ENCODE peak calls at places on chromosomes 6 and 20, in ten cellular contexts. One of them, this sample, is unnamed. For H3K4me1, the result is how much of the 10 kb centered on the place peaks cover.

GRCh38 chr6:79984261-79984660 is 20.2 kb upstream of the TTK start:
- DNase-seq in spleen: no peak
- DNase-seq in body of pancreas: no peak
- DNase-seq in uterus: no peak
- DNase-seq in IMR-90: no peak
- DNase-seq in H1: no peak
- DNase-seq in Peyer's patch: no peak
- DNase-seq in gastrocnemius medialis: no peak
- DNase-seq in right lobe of liver: no peak
- DNase-seq in suprapubic skin: no peak
- DNase-seq in this sample: peak

GRCh38 chr6:14542670-14543366 is 425.2 kb downstream of the CD83 start:
- DNase-seq in spleen: peak
- DNase-seq in body of pancreas: no peak
- DNase-seq in uterus: no peak
- DNase-seq in IMR-90: peak
- DNase-seq in H1: no peak
- DNase-seq in Peyer's patch: no peak
- DNase-seq in gastrocnemius medialis: no peak
- DNase-seq in right lobe of liver: no peak
- DNase-seq in suprapubic skin: no peak
- DNase-seq in this sample: no peak

GRCh38 chr20:36777152-36777551 is 3.6 kb upstream of the DSN1 start:
- DNase-seq in spleen: peak
- DNase-seq in body of pancreas: no peak
- DNase-seq in uterus: no peak
- DNase-seq in IMR-90: no peak
- DNase-seq in H1: no peak
- DNase-seq in Peyer's patch: no peak
- DNase-seq in gastrocnemius medialis: no peak
- DNase-seq in right lobe of liver: no peak
- DNase-seq in suprapubic skin: no peak
- DNase-seq in this sample: no peak

GRCh38 chr6:119526609-119527605 is 177.3 kb upstream of the MAN1A1 start:
- DNase-seq in spleen: no peak
- DNase-seq in body of pancreas: no peak
- DNase-seq in uterus: no peak
- DNase-seq in IMR-90: no peak
- DNase-seq in H1: no peak
- DNase-seq in Peyer's patch: no peak
- DNase-seq in gastrocnemius medialis: no peak
- DNase-seq in right lobe of liver: no peak
- DNase-seq in suprapubic skin: no peak
- DNase-seq in this sample: no peak

GRCh38 chr6:1091905-1092304 is 220.0 kb upstream of the FOXQ1 start:
- DNase-seq in spleen: no peak
- DNase-seq in body of pancreas: no peak
- DNase-seq in uterus: no peak
- DNase-seq in IMR-90: no peak
- DNase-seq in H1: no peak
- DNase-seq in Peyer's patch: no peak
- DNase-seq in gastrocnemius medialis: no peak
- DNase-seq in right lobe of liver: no peak
- DNase-seq in suprapubic skin: no peak
- DNase-seq in this sample: no peak

GRCh38 chr6:166167258-166167731 is 356 bp downstream of the TBXT start:
- DNase-seq in spleen: no peak
- DNase-seq in body of pancreas: no peak
- DNase-seq in uterus: no peak
- DNase-seq in IMR-90: no peak
- DNase-seq in H1: peak
- DNase-seq in Peyer's patch: no peak
- DNase-seq in gastrocnemius medialis: no peak
- DNase-seq in right lobe of liver: no peak
- DNase-seq in suprapubic skin: no peak
- DNase-seq in this sample: no peak

GRCh38 chr6:101011165-101011564 is 130.0 kb upstream of the ASCC3 start:
- DNase-seq in spleen: no peak
- DNase-seq in body of pancreas: no peak
- DNase-seq in uterus: no peak
- DNase-seq in IMR-90: no peak
- DNase-seq in H1: no peak
- DNase-seq in Peyer's patch: no peak
- DNase-seq in gastrocnemius medialis: no peak
- DNase-seq in right lobe of liver: no peak
- DNase-seq in suprapubic skin: no peak
- DNase-seq in this sample: peak

GRCh38 chr6:149864578-149865535 is 698 bp upstream of the LRP11 start:
- DNase-seq in spleen: no peak
- DNase-seq in body of pancreas: peak
- DNase-seq in uterus: no peak
- DNase-seq in IMR-90: peak
- DNase-seq in H1: no peak
- DNase-seq in Peyer's patch: no peak
- DNase-seq in gastrocnemius medialis: no peak
- DNase-seq in right lobe of liver: no peak
- DNase-seq in suprapubic skin: no peak
- DNase-seq in this sample: no peak

GRCh38 chr6:13767121-13767794 is 47.1 kb downstream of the MCUR1 start:
- DNase-seq in spleen: peak
- DNase-seq in body of pancreas: peak
- DNase-seq in uterus: peak
- DNase-seq in IMR-90: peak
- DNase-seq in H1: no peak
- DNase-seq in Peyer's patch: peak
- DNase-seq in gastrocnemius medialis: peak
- DNase-seq in right lobe of liver: no peak
- DNase-seq in suprapubic skin: peak
- DNase-seq in this sample: peak

GRCh38 chr6:70280462-70280861 is 22.4 kb downstream of the COL9A1 start:
- DNase-seq in spleen: peak
- DNase-seq in body of pancreas: peak
- DNase-seq in uterus: no peak
- DNase-seq in IMR-90: no peak
- DNase-seq in H1: peak
- DNase-seq in Peyer's patch: no peak
- DNase-seq in gastrocnemius medialis: no peak
- DNase-seq in right lobe of liver: peak
- DNase-seq in suprapubic skin: no peak
- DNase-seq in this sample: peak

GRCh38 chr6:110885526-110885925 is 10.9 kb downstream of the AMD1 start:
- DNase-seq in spleen: no peak
- DNase-seq in body of pancreas: no peak
- DNase-seq in uterus: no peak
- DNase-seq in IMR-90: no peak
- DNase-seq in H1: no peak
- DNase-seq in Peyer's patch: no peak
- DNase-seq in gastrocnemius medialis: no peak
- DNase-seq in right lobe of liver: no peak
- DNase-seq in suprapubic skin: no peak
- DNase-seq in this sample: no peak
- H3K4me1 ChIP-seq in spleen: under half
- H3K4me1 ChIP-seq in body of pancreas: under half
- H3K4me1 ChIP-seq in uterus: under half
- H3K4me1 ChIP-seq in IMR-90: under half
- H3K4me1 ChIP-seq in H1: under half
- H3K4me1 ChIP-seq in Peyer's patch: under half
- H3K4me1 ChIP-seq in gastrocnemius medialis: under half
- H3K4me1 ChIP-seq in right lobe of liver: under half
- H3K4me1 ChIP-seq in suprapubic skin: under half
- H3K4me1 ChIP-seq in this sample: under half

DNA sequence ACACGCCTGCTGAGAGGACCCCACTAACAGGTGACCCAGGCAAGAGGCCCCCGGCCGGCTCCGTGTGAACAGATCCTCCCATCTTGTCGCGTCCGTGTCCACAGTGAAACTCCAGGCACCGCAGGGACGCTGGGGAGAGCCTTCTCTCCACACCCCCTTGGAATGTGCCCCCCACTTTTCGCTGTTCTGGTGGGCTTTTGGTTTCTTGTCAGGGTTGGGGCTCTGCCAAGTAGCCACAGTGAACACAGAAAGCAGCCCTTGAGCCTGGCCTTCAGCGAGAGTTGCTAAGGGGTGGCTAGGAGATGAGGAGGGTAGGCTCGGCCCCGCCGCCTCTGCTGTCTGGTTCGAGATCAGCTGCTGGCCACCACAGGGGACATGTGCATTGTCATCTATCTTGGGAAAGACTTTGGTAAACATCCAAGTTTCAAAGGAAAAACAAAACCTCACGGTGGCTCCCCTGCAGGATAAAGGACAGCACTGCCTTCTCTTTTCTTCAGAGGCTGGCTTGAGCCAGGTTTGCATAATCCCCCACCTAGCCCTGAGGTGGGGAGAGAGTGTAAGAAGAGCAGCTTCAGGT is 22.7 kb downstream of the SYNDIG1 start:
- DNase-seq in spleen: peak
- DNase-seq in body of pancreas: no peak
- DNase-seq in uterus: no peak
- DNase-seq in IMR-90: no peak
- DNase-seq in H1: peak
- DNase-seq in Peyer's patch: no peak
- DNase-seq in gastrocnemius medialis: no peak
- DNase-seq in right lobe of liver: no peak
- DNase-seq in suprapubic skin: no peak
- DNase-seq in this sample: no peak
- H3K27ac ChIP-seq in spleen: no peak
- H3K27ac ChIP-seq in body of pancreas: no peak
- H3K27ac ChIP-seq in uterus: no peak
- H3K27ac ChIP-seq in IMR-90: no peak
- H3K27ac ChIP-seq in H1: peak
- H3K27ac ChIP-seq in Peyer's patch: no peak
- H3K27ac ChIP-seq in gastrocnemius medialis: no peak
- H3K27ac ChIP-seq in right lobe of liver: no peak
- H3K27ac ChIP-seq in suprapubic skin: no peak
- H3K27ac ChIP-seq in this sample: no peak

DNA sequence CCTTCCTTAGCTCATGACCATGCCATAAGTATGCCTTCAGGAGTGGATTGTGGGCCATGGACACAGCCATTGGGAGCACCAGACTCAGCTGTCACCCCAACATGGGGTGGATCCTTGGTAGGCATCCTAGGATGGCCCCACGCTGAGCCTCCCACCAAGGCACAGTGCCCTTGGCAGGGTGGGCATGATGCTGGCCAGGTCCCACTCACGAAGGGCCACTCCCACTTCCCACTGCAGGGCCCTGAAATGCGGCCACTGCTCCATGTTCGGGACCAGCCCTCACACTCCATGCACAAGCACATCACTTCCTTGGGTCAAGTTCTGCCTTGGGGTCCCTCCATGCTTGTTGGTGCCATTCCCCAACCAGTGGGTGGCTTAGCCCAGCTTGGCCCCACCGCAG is 12.9 kb upstream of the FUT9 start:
- DNase-seq in spleen: no peak
- DNase-seq in body of pancreas: no peak
- DNase-seq in uterus: no peak
- DNase-seq in IMR-90: no peak
- DNase-seq in H1: no peak
- DNase-seq in Peyer's patch: peak
- DNase-seq in gastrocnemius medialis: no peak
- DNase-seq in right lobe of liver: no peak
- DNase-seq in suprapubic skin: no peak
- DNase-seq in this sample: no peak
- TF ChIP-seq POLR2A in spleen: no peak
- TF ChIP-seq POLR2A in body of pancreas: no peak
- TF ChIP-seq POLR2A in uterus: no peak
- TF ChIP-seq POLR2A in IMR-90: no peak
- TF ChIP-seq POLR2A in H1: no peak
- TF ChIP-seq POLR2A in Peyer's patch: no peak
- TF ChIP-seq POLR2A in gastrocnemius medialis: no peak
- TF ChIP-seq POLR2A in right lobe of liver: no peak
- TF ChIP-seq POLR2A in suprapubic skin: no peak
- TF ChIP-seq POLR2A in this sample: no peak

DNA sequence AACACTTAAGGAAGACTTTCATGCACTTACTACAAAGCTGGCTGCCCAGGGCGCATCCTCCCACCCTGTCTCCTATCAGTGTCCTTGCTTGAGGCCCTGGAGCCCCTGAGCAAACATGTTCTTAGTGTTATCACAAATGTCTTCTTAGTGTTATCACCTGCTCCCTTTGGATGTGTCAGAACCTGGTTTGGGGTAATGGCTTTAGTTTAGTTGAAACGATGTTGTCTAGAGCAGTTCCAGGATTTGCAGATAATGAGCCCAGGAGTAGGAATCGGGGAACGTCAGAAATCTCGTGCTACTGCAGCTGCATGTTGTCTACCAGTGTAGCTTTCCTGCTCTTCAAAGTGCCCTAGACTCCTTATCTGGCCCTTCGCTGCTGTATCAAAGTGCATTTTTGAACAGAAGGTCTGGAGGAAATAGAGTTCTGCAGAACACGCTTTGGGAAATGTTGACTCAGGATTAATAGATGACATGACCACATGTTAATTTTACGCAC is 69.6 kb downstream of the PHACTR2 start:
- DNase-seq in spleen: no peak
- DNase-seq in body of pancreas: peak
- DNase-seq in uterus: no peak
- DNase-seq in IMR-90: no peak
- DNase-seq in H1: no peak
- DNase-seq in Peyer's patch: no peak
- DNase-seq in gastrocnemius medialis: no peak
- DNase-seq in right lobe of liver: no peak
- DNase-seq in suprapubic skin: no peak
- DNase-seq in this sample: no peak
- H3K4me1 ChIP-seq in spleen: under half
- H3K4me1 ChIP-seq in body of pancreas: half or more
- H3K4me1 ChIP-seq in uterus: under half
- H3K4me1 ChIP-seq in IMR-90: under half
- H3K4me1 ChIP-seq in H1: half or more
- H3K4me1 ChIP-seq in Peyer's patch: under half
- H3K4me1 ChIP-seq in gastrocnemius medialis: under half
- H3K4me1 ChIP-seq in right lobe of liver: under half
- H3K4me1 ChIP-seq in suprapubic skin: under half
- H3K4me1 ChIP-seq in this sample: under half

DNA sequence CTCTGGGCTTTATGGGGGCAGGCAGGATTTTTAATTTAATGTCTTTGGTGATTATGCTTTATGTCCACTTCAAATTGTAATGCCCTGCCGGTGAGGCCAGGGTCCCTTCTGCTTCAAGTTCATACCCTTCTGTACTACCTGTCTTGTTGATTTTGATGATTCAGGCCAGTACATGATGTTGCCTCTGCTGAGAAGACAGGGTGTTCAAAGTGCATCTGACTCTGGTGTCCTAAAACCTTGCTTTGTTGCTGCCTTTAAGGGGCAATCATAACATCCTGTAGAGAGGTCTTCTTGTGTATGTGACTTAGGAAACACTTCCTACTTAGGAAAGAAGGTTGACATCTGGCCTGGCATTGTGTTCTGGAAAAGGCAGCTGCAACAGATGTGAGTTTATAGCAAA is 113.2 kb downstream of the TMEM170B start:
- DNase-seq in spleen: no peak
- DNase-seq in body of pancreas: no peak
- DNase-seq in uterus: no peak
- DNase-seq in IMR-90: no peak
- DNase-seq in H1: no peak
- DNase-seq in Peyer's patch: no peak
- DNase-seq in gastrocnemius medialis: no peak
- DNase-seq in right lobe of liver: no peak
- DNase-seq in suprapubic skin: no peak
- DNase-seq in this sample: no peak
- H3K27ac ChIP-seq in spleen: no peak
- H3K27ac ChIP-seq in body of pancreas: peak
- H3K27ac ChIP-seq in uterus: no peak
- H3K27ac ChIP-seq in IMR-90: peak
- H3K27ac ChIP-seq in H1: peak
- H3K27ac ChIP-seq in Peyer's patch: no peak
- H3K27ac ChIP-seq in gastrocnemius medialis: peak
- H3K27ac ChIP-seq in right lobe of liver: no peak
- H3K27ac ChIP-seq in suprapubic skin: no peak
- H3K27ac ChIP-seq in this sample: no peak